ENCODE peak calls at places on chromosomes 5 and 9, in eight cellular contexts. O is iris pigment epithelial cell, T is HT-29, X is NCI-H1092, Z is T-helper 2 cell, Y is BE2C, J is left ventricle myocardium superior, C is H9. L is an unnamed sample.

GRCh38 chr9:120014751-120015235 is 565.2 kb downstream of the CDK5RAP2 start:
- DNase-seq in Z (no peak), Y (no peak), T (no peak), J (no peak), O (no peak), C (no peak), X (no peak), L (no peak)

GRCh38 chr5:148393390-148393741 is 9.6 kb downstream of the FBXO38 start:
- DNase-seq in O (no peak), T (no peak), X (peak), Y (no peak), C (peak), J (no peak), Z (no peak), L (no peak)

GRCh38 chr5:142152383-142152730 is 43.8 kb downstream of the NDFIP1 start:
- DNase-seq in T (peak), X (no peak), Z (no peak), Y (no peak), C (no peak), O (peak), J (no peak), L (no peak)

GRCh38 chr9:36623280-36623679 is 50.6 kb downstream of the MELK start:
- DNase-seq in Z (no peak), J (no peak), X (no peak), Y (no peak), C (no peak), T (no peak), O (peak), L (no peak)

GRCh38 chr5:58860680-58861079 is 277.8 kb downstream of the RAB3C start:
- DNase-seq in T (no peak), J (no peak), O (peak), Y (no peak), X (no peak), Z (no peak), C (no peak), L (no peak)

GRCh38 chr5:95081500-95082355 is 203.2 kb downstream of the MCTP1 start:
- DNase-seq in O (peak), T (peak), X (no peak), Y (no peak), J (peak), C (no peak), Z (no peak), L (no peak)

GRCh38 chr9:105291938-105292337 is 47.5 kb downstream of the SLC44A1 start:
- DNase-seq in O (no peak), T (no peak), C (no peak), X (no peak), Y (no peak), J (no peak), Z (no peak), L (no peak)

GRCh38 chr9:136901516-136902258 is 15.4 kb downstream of the TRAF2 start:
- DNase-seq in T (peak), J (peak), Y (no peak), O (peak), C (peak), X (no peak), Z (peak), L (no peak)

GRCh38 chr9:129280236-129281231 is 102.5 kb upstream of the IER5L start:
- DNase-seq in T (no peak), J (no peak), X (no peak), Y (no peak), O (no peak), C (no peak), Z (no peak), L (no peak)

GRCh38 chr5:135373747-135374515 is 25.1 kb downstream of the MACROH2A1 start:
- DNase-seq in Y (no peak), Z (no peak), T (peak), C (no peak), X (no peak), O (no peak), J (peak), L (peak)

GRCh38 chr9:113609562-113610318 is 146.2 kb downstream of the RGS3 start:
- DNase-seq in C (peak), J (peak), T (peak), Y (peak), X (no peak), Z (no peak), O (no peak), L (no peak)

GRCh38 chr9:91945277-91946074 is 4.6 kb downstream of the ROR2 start:
- DNase-seq in C (no peak), J (no peak), Z (no peak), T (no peak), O (peak), X (peak), Y (no peak), L (no peak)

GRCh38 chr5:95075079-95075478 is 209.8 kb downstream of the MCTP1 start:
- DNase-seq in J (no peak), C (no peak), X (no peak), T (no peak), Z (no peak), O (no peak), Y (no peak), L (no peak)

GRCh38 chr9:75071530-75072122 is 16.3 kb downstream of the NMRK1 start:
- DNase-seq in X (no peak), Z (peak), O (peak), T (peak), Y (no peak), C (peak), J (no peak), L (no peak)

GRCh38 chr9:135076143-135076875 is 11.2 kb upstream of the OLFM1 start:
- DNase-seq in T (no peak), O (no peak), Z (no peak), C (peak), Y (no peak), J (peak), X (no peak), L (no peak)

GRCh38 chr5:78701795-78702406 is 53.3 kb upstream of the LHFPL2 start:
- DNase-seq in X (no peak), O (peak), J (no peak), Z (no peak), Y (no peak), T (no peak), C (no peak), L (no peak)

GRCh38 chr5:112087222-112087621 is 330.2 kb upstream of the NREP start:
- DNase-seq in T (no peak), Y (no peak), J (no peak), C (no peak), O (no peak), Z (no peak), X (no peak), L (no peak)

GRCh38 chr9:113632776-113633590 is 169.5 kb downstream of the RGS3 start:
- DNase-seq in O (peak), C (no peak), Y (no peak), J (no peak), T (no peak), X (no peak), Z (no peak), L (no peak)

GRCh38 chr5:135743684-135744083 is 90.8 kb upstream of the SLC25A48 start:
- DNase-seq in C (no peak), O (no peak), J (no peak), X (no peak), Z (no peak), T (no peak), Y (no peak), L (no peak)

GRCh38 chr9:4293293-4293931 is 6.5 kb downstream of the GLIS3 start:
- DNase-seq in Z (no peak), C (no peak), Y (no peak), J (no peak), O (peak), T (peak), X (no peak), L (no peak)

GRCh38 chr9:14136646-14137370 is 177.1 kb downstream of the NFIB start:
- DNase-seq in Y (no peak), C (no peak), X (no peak), Z (no peak), J (no peak), O (no peak), T (no peak), L (no peak)

GRCh38 chr9:126261584-126262356 is 64.9 kb upstream of the MVB12B start:
- DNase-seq in O (no peak), C (no peak), T (no peak), J (no peak), Z (no peak), Y (no peak), X (no peak), L (no peak)

GRCh38 chr5:103487822-103488493 is 74.6 kb downstream of the NUDT12 start:
- DNase-seq in O (no peak), C (no peak), T (no peak), Y (no peak), J (no peak), X (no peak), Z (no peak), L (no peak)

GRCh38 chr5:72197393-72197792 is 90.1 kb downstream of the MAP1B start:
- DNase-seq in T (no peak), J (no peak), C (no peak), Y (no peak), Z (no peak), X (no peak), O (no peak), L (no peak)

GRCh38 chr5:133936611-133937015 is 31.8 kb downstream of the C5orf15 start:
- DNase-seq in C (no peak), X (no peak), Y (no peak), O (no peak), J (no peak), T (no peak), Z (no peak), L (no peak)

GRCh38 chr5:143338658-143339366 is 64.7 kb downstream of the NR3C1 start:
- DNase-seq in C (no peak), Y (no peak), Z (no peak), O (peak), X (no peak), J (no peak), T (no peak), L (no peak)

GRCh38 chr5:15520856-15521255 is 20.9 kb downstream of the FBXL7 start:
- DNase-seq in J (no peak), C (no peak), Z (no peak), Y (no peak), X (no peak), O (no peak), T (no peak), L (no peak)

GRCh38 chr9:18689881-18690280 is 215.9 kb downstream of the ADAMTSL1 start:
- DNase-seq in T (no peak), X (no peak), O (no peak), Z (no peak), J (no peak), C (no peak), Y (no peak), L (peak)

GRCh38 chr5:180207593-180207992 is 1.4 kb downstream of the RASGEF1C start:
- DNase-seq in Z (no peak), J (no peak), X (no peak), Y (no peak), T (no peak), O (no peak), C (peak), L (no peak)

L was measured in NCI-H1694 treated with DMSO at 0.1 percent for 48 hours.